ENCODE peak calls at places on chromosomes 11 and 22, in four cellular contexts. One of them, this sample, is unnamed.

GRCh38 chr11:86182976-86183584 is 61.5 kb upstream of the EED start:
- DNase-seq in GM19239: no peak
- DNase-seq in HEK293T: no peak
- DNase-seq in NCI-H510A: no peak
- DNase-seq in this sample: no peak

GRCh38 chr11:125337836-125338235 is 158.2 kb downstream of the FEZ1 start:
- DNase-seq in GM19239: no peak
- DNase-seq in HEK293T: no peak
- DNase-seq in NCI-H510A: no peak
- DNase-seq in this sample: peak

GRCh38 chr11:2777871-2778629 is 78.3 kb upstream of the KCNQ1OT1 start:
- DNase-seq in GM19239: no peak
- DNase-seq in HEK293T: no peak
- DNase-seq in NCI-H510A: no peak
- DNase-seq in this sample: no peak

GRCh38 chr11:27553186-27553585 is 46.6 kb upstream of the LIN7C start:
- DNase-seq in GM19239: no peak
- DNase-seq in HEK293T: no peak
- DNase-seq in NCI-H510A: no peak
- DNase-seq in this sample: peak

GRCh38 chr11:77250881-77251640 is 50.4 kb downstream of the GDPD4 start:
- DNase-seq in GM19239: no peak
- DNase-seq in HEK293T: no peak
- DNase-seq in NCI-H510A: no peak
- DNase-seq in this sample: peak

GRCh38 chr11:62242021-62242420 is at the start of gene SCGB1D2:
- DNase-seq in GM19239: no peak
- DNase-seq in HEK293T: peak
- DNase-seq in NCI-H510A: no peak
- DNase-seq in this sample: no peak

GRCh38 chr11:92269021-92269420 is 44.4 kb downstream of the FAT3 start:
- DNase-seq in GM19239: no peak
- DNase-seq in HEK293T: no peak
- DNase-seq in NCI-H510A: no peak
- DNase-seq in this sample: peak

GRCh38 chr22:21026783-21027692 is 5.3 kb downstream of the SLC7A4 start:
- DNase-seq in GM19239: no peak
- DNase-seq in HEK293T: no peak
- DNase-seq in NCI-H510A: no peak
- DNase-seq in this sample: peak

GRCh38 chr11:95924414-95924760 is 480 bp upstream of the MTMR2 start:
- DNase-seq in GM19239: no peak
- DNase-seq in HEK293T: no peak
- DNase-seq in NCI-H510A: no peak
- DNase-seq in this sample: peak

GRCh38 chr11:25351091-25351803 is 854.4 kb downstream of the LUZP2 start:
- DNase-seq in GM19239: no peak
- DNase-seq in HEK293T: no peak
- DNase-seq in NCI-H510A: no peak
- DNase-seq in this sample: no peak

GRCh38 chr11:11179239-11179638 is 173.8 kb downstream of the CSNK2A3 start:
- DNase-seq in GM19239: no peak
- DNase-seq in HEK293T: no peak
- DNase-seq in NCI-H510A: no peak
- DNase-seq in this sample: peak

GRCh38 chr22:22663861-22664800 is 19.7 kb downstream of the GGTLC2 start:
- DNase-seq in GM19239: no peak
- DNase-seq in HEK293T: no peak
- DNase-seq in NCI-H510A: no peak
- DNase-seq in this sample: no peak

GRCh38 chr22:38107692-38108515 is 2.6 kb downstream of the BAIAP2L2 start:
- DNase-seq in GM19239: no peak
- DNase-seq in HEK293T: no peak
- DNase-seq in NCI-H510A: no peak
- DNase-seq in this sample: peak

GRCh38 chr22:37588540-37589215 is 8.8 kb upstream of the LGALS2 start:
- DNase-seq in GM19239: no peak
- DNase-seq in HEK293T: no peak
- DNase-seq in NCI-H510A: no peak
- DNase-seq in this sample: no peak

GRCh38 chr11:102933627-102934026 is 21.9 kb downstream of the MMP13 start:
- DNase-seq in GM19239: no peak
- DNase-seq in HEK293T: no peak
- DNase-seq in NCI-H510A: no peak
- DNase-seq in this sample: no peak

GRCh38 chr11:15819679-15820286 is 536.6 kb downstream of the SOX6 start:
- DNase-seq in GM19239: peak
- DNase-seq in HEK293T: peak
- DNase-seq in NCI-H510A: no peak
- DNase-seq in this sample: peak

GRCh38 chr11:121870202-121871045 is 245.6 kb downstream of the BLID start:
- DNase-seq in GM19239: no peak
- DNase-seq in HEK293T: no peak
- DNase-seq in NCI-H510A: no peak
- DNase-seq in this sample: peak

GRCh38 chr11:6298605-6299004 is 21.7 kb downstream of the CAVIN3 start:
- DNase-seq in GM19239: no peak
- DNase-seq in HEK293T: peak
- DNase-seq in NCI-H510A: no peak
- DNase-seq in this sample: peak

GRCh38 chr11:113133071-113133470 is 171.9 kb downstream of the NCAM1 start:
- DNase-seq in GM19239: no peak
- DNase-seq in HEK293T: no peak
- DNase-seq in NCI-H510A: no peak
- DNase-seq in this sample: no peak

GRCh38 chr11:64245797-64246623 is 733 bp downstream of the PPP1R14B start:
- DNase-seq in GM19239: no peak
- DNase-seq in HEK293T: no peak
- DNase-seq in NCI-H510A: no peak
- DNase-seq in this sample: peak

GRCh38 chr11:134472188-134472455 is 60.1 kb upstream of the B3GAT1 start:
- DNase-seq in GM19239: no peak
- DNase-seq in HEK293T: no peak
- DNase-seq in NCI-H510A: no peak
- DNase-seq in this sample: no peak

GRCh38 chr11:5366856-5367255 is 15.5 kb downstream of the OR51B6 start:
- DNase-seq in GM19239: no peak
- DNase-seq in HEK293T: no peak
- DNase-seq in NCI-H510A: no peak
- DNase-seq in this sample: peak

GRCh38 chr11:110747531-110747930 is 35.3 kb upstream of the ARHGAP20 start:
- DNase-seq in GM19239: no peak
- DNase-seq in HEK293T: no peak
- DNase-seq in NCI-H510A: no peak
- DNase-seq in this sample: no peak

GRCh38 chr11:114377612-114378267 is 22.6 kb downstream of the C11orf71 start:
- DNase-seq in GM19239: no peak
- DNase-seq in HEK293T: no peak
- DNase-seq in NCI-H510A: no peak
- DNase-seq in this sample: peak

GRCh38 chr22:38982008-38982927 is at the start of gene APOBEC3B:
- DNase-seq in GM19239: peak
- DNase-seq in HEK293T: no peak
- DNase-seq in NCI-H510A: peak
- DNase-seq in this sample: peak

GRCh38 chr11:114058871-114059277 is 637 bp upstream of the ZBTB16 start:
- DNase-seq in GM19239: no peak
- DNase-seq in HEK293T: no peak
- DNase-seq in NCI-H510A: no peak
- DNase-seq in this sample: peak

GRCh38 chr11:47668665-47669064 is 26.3 kb upstream of the MTCH2 start:
- DNase-seq in GM19239: no peak
- DNase-seq in HEK293T: no peak
- DNase-seq in NCI-H510A: no peak
- DNase-seq in this sample: no peak

GRCh38 chr22:28198692-28199091 is 279.6 kb upstream of the PITPNB start:
- DNase-seq in GM19239: no peak
- DNase-seq in HEK293T: no peak
- DNase-seq in NCI-H510A: no peak
- DNase-seq in this sample: no peak

GRCh38 chr11:113202431-113202830 is 112.0 kb upstream of the TTC12 start:
- DNase-seq in GM19239: no peak
- DNase-seq in HEK293T: no peak
- DNase-seq in NCI-H510A: no peak
- DNase-seq in this sample: peak

GRCh38 chr22:50403701-50404101 is 60.6 kb downstream of the PPP6R2 start:
- DNase-seq in GM19239: no peak
- DNase-seq in HEK293T: no peak
- DNase-seq in NCI-H510A: no peak
- DNase-seq in this sample: no peak

This sample was measured in GM23248.